ENCODE peak calls at places on chromosomes 6 and 20, in four cellular contexts. Y, L, U and F are unnamed samples.

GRCh38 chr6:42525132-42525531 is 38.7 kb upstream of the UBR2 start:
- DNase-seq in L (no peak), U (no peak), Y (no peak), F (no peak)

GRCh38 chr6:41197234-41197633 is 3.7 kb downstream of the TREML2 start:
- DNase-seq in U (no peak), Y (no peak), L (no peak), F (no peak)

GRCh38 chr6:31490115-31490873 is 7.7 kb upstream of the MICB start:
- DNase-seq in Y (no peak), L (no peak), U (no peak), F (no peak)

GRCh38 chr6:16543491-16543890 is 217.8 kb downstream of the ATXN1 start:
- DNase-seq in Y (no peak), U (no peak), L (no peak), F (no peak)

GRCh38 chr6:4888841-4889240 is 112.6 kb downstream of the CDYL start:
- DNase-seq in Y (no peak), U (no peak), L (no peak), F (no peak)

GRCh38 chr6:3871939-3872338 is 22.8 kb downstream of the FAM50B start:
- DNase-seq in L (no peak), Y (no peak), U (no peak), F (no peak)

GRCh38 chr6:7881765-7882500 is 28.7 kb downstream of the TXNDC5 start:
- DNase-seq in U (no peak), Y (no peak), L (no peak), F (no peak)

GRCh38 chr6:3316363-3316762 is 57.6 kb downstream of the PSMG4 start:
- DNase-seq in U (no peak), L (no peak), Y (no peak), F (no peak)

GRCh38 chr20:48295445-48295903 is 510.2 kb upstream of the SULF2 start:
- DNase-seq in Y (peak), U (peak), L (no peak), F (peak)

GRCh38 chr20:44678247-44678646 is 26.7 kb upstream of the ADA start:
- DNase-seq in L (no peak), U (no peak), Y (no peak), F (no peak)

GRCh38 chr6:36755435-36756348 is 58.1 kb downstream of the RAB44 start:
- DNase-seq in U (peak), L (peak), Y (peak), F (peak)

GRCh38 chr6:44221291-44221960 is 2.0 kb upstream of the SLC29A1 start:
- DNase-seq in Y (peak), L (peak), U (peak), F (peak)

GRCh38 chr6:42361036-42361435 is 90.7 kb downstream of the TRERF1 start:
- DNase-seq in L (no peak), U (no peak), Y (no peak), F (no peak)

GRCh38 chr20:5081196-5081595 is 38.6 kb downstream of the PCNA start:
- DNase-seq in L (no peak), U (no peak), Y (no peak), F (no peak)